ENCODE peak calls at places on chromosomes 11 and 22, in nine cellular contexts. One of them, this sample, is unnamed.

GRCh38 chr11:119744577-119744976 is 15.6 kb upstream of the NECTIN1 start:
- DNase-seq in A549: no peak
- DNase-seq in nephron progenitor cell: no peak
- DNase-seq in esophagus squamous epithelium: no peak
- DNase-seq in thoracic aorta: no peak
- DNase-seq in IMR-90: no peak
- DNase-seq in CD14-positive monocyte: peak
- DNase-seq in epithelial cell of esophagus: no peak
- DNase-seq in HFFc6: no peak
- DNase-seq in this sample: no peak

GRCh38 chr22:25081409-25081824 is 118.2 kb upstream of the CRYBB3 start:
- DNase-seq in A549: peak
- DNase-seq in nephron progenitor cell: peak
- DNase-seq in esophagus squamous epithelium: no peak
- DNase-seq in thoracic aorta: no peak
- DNase-seq in IMR-90: peak
- DNase-seq in CD14-positive monocyte: no peak
- DNase-seq in epithelial cell of esophagus: peak
- DNase-seq in HFFc6: no peak
- DNase-seq in this sample: no peak

GRCh38 chr11:82747471-82747870 is 13.8 kb upstream of the FAM181B start:
- DNase-seq in A549: no peak
- DNase-seq in nephron progenitor cell: no peak
- DNase-seq in esophagus squamous epithelium: no peak
- DNase-seq in thoracic aorta: no peak
- DNase-seq in IMR-90: no peak
- DNase-seq in CD14-positive monocyte: no peak
- DNase-seq in epithelial cell of esophagus: peak
- DNase-seq in HFFc6: no peak
- DNase-seq in this sample: no peak

GRCh38 chr11:110878513-110878912 is 166.3 kb upstream of the ARHGAP20 start:
- DNase-seq in A549: no peak
- DNase-seq in nephron progenitor cell: no peak
- DNase-seq in esophagus squamous epithelium: no peak
- DNase-seq in thoracic aorta: no peak
- DNase-seq in IMR-90: peak
- DNase-seq in CD14-positive monocyte: no peak
- DNase-seq in epithelial cell of esophagus: no peak
- DNase-seq in HFFc6: no peak
- DNase-seq in this sample: no peak

GRCh38 chr11:57566035-57566504 is 1.4 kb downstream of the UBE2L6 start:
- DNase-seq in A549: no peak
- DNase-seq in nephron progenitor cell: no peak
- DNase-seq in esophagus squamous epithelium: no peak
- DNase-seq in thoracic aorta: no peak
- DNase-seq in IMR-90: peak
- DNase-seq in CD14-positive monocyte: no peak
- DNase-seq in epithelial cell of esophagus: peak
- DNase-seq in HFFc6: peak
- DNase-seq in this sample: peak

GRCh38 chr11:123562166-123562565 is 92.3 kb downstream of the SCN3B start:
- DNase-seq in A549: no peak
- DNase-seq in nephron progenitor cell: no peak
- DNase-seq in esophagus squamous epithelium: no peak
- DNase-seq in thoracic aorta: no peak
- DNase-seq in IMR-90: no peak
- DNase-seq in CD14-positive monocyte: no peak
- DNase-seq in epithelial cell of esophagus: no peak
- DNase-seq in HFFc6: no peak
- DNase-seq in this sample: no peak

GRCh38 chr11:858993-859339 is 16.3 kb downstream of the TSPAN4 start:
- DNase-seq in A549: no peak
- DNase-seq in nephron progenitor cell: no peak
- DNase-seq in esophagus squamous epithelium: no peak
- DNase-seq in thoracic aorta: no peak
- DNase-seq in IMR-90: no peak
- DNase-seq in CD14-positive monocyte: no peak
- DNase-seq in epithelial cell of esophagus: no peak
- DNase-seq in HFFc6: no peak
- DNase-seq in this sample: no peak

GRCh38 chr22:26409705-26410376 is 19.2 kb upstream of the ASPHD2 start:
- DNase-seq in A549: no peak
- DNase-seq in nephron progenitor cell: no peak
- DNase-seq in esophagus squamous epithelium: no peak
- DNase-seq in thoracic aorta: no peak
- DNase-seq in IMR-90: no peak
- DNase-seq in CD14-positive monocyte: no peak
- DNase-seq in epithelial cell of esophagus: no peak
- DNase-seq in HFFc6: no peak
- DNase-seq in this sample: no peak

GRCh38 chr11:134984421-134984820 is 572.4 kb upstream of the B3GAT1 start:
- DNase-seq in A549: no peak
- DNase-seq in nephron progenitor cell: no peak
- DNase-seq in esophagus squamous epithelium: no peak
- DNase-seq in thoracic aorta: no peak
- DNase-seq in IMR-90: no peak
- DNase-seq in CD14-positive monocyte: no peak
- DNase-seq in epithelial cell of esophagus: no peak
- DNase-seq in HFFc6: no peak
- DNase-seq in this sample: no peak

GRCh38 chr22:28791124-28791523 is 9.2 kb downstream of the XBP1 start:
- DNase-seq in A549: no peak
- DNase-seq in nephron progenitor cell: no peak
- DNase-seq in esophagus squamous epithelium: no peak
- DNase-seq in thoracic aorta: no peak
- DNase-seq in IMR-90: no peak
- DNase-seq in CD14-positive monocyte: no peak
- DNase-seq in epithelial cell of esophagus: no peak
- DNase-seq in HFFc6: no peak
- DNase-seq in this sample: no peak

GRCh38 chr11:689630-690029 is 5.4 kb downstream of the DEAF1 start:
- DNase-seq in A549: no peak
- DNase-seq in nephron progenitor cell: no peak
- DNase-seq in esophagus squamous epithelium: no peak
- DNase-seq in thoracic aorta: no peak
- DNase-seq in IMR-90: no peak
- DNase-seq in CD14-positive monocyte: no peak
- DNase-seq in epithelial cell of esophagus: peak
- DNase-seq in HFFc6: no peak
- DNase-seq in this sample: no peak

GRCh38 chr11:128713595-128713994 is 19.7 kb downstream of the FLI1 start:
- DNase-seq in A549: no peak
- DNase-seq in nephron progenitor cell: no peak
- DNase-seq in esophagus squamous epithelium: no peak
- DNase-seq in thoracic aorta: no peak
- DNase-seq in IMR-90: no peak
- DNase-seq in CD14-positive monocyte: no peak
- DNase-seq in epithelial cell of esophagus: peak
- DNase-seq in HFFc6: peak
- DNase-seq in this sample: no peak

GRCh38 chr11:10878408-10879214 is 20.8 kb upstream of the ZBED5 start:
- DNase-seq in A549: peak
- DNase-seq in nephron progenitor cell: no peak
- DNase-seq in esophagus squamous epithelium: no peak
- DNase-seq in thoracic aorta: no peak
- DNase-seq in IMR-90: peak
- DNase-seq in CD14-positive monocyte: peak
- DNase-seq in epithelial cell of esophagus: peak
- DNase-seq in HFFc6: peak
- DNase-seq in this sample: peak

GRCh38 chr11:61153593-61154090 is 7.6 kb downstream of the VPS37C start:
- DNase-seq in A549: no peak
- DNase-seq in nephron progenitor cell: no peak
- DNase-seq in esophagus squamous epithelium: no peak
- DNase-seq in thoracic aorta: no peak
- DNase-seq in IMR-90: no peak
- DNase-seq in CD14-positive monocyte: peak
- DNase-seq in epithelial cell of esophagus: no peak
- DNase-seq in HFFc6: peak
- DNase-seq in this sample: peak
- TF ChIP-seq CTCF in A549: no peak
- TF ChIP-seq CTCF in nephron progenitor cell: no peak
- TF ChIP-seq CTCF in esophagus squamous epithelium: no peak
- TF ChIP-seq CTCF in thoracic aorta: no peak
- TF ChIP-seq CTCF in IMR-90: no peak
- TF ChIP-seq CTCF in CD14-positive monocyte: no peak
- TF ChIP-seq CTCF in epithelial cell of esophagus: no peak
- TF ChIP-seq CTCF in HFFc6: no peak
- TF ChIP-seq CTCF in this sample: peak

GRCh38 chr11:101848262-101848661 is 66.5 kb upstream of the CEP126 start:
- DNase-seq in A549: peak
- DNase-seq in nephron progenitor cell: no peak
- DNase-seq in esophagus squamous epithelium: no peak
- DNase-seq in thoracic aorta: no peak
- DNase-seq in IMR-90: peak
- DNase-seq in CD14-positive monocyte: no peak
- DNase-seq in epithelial cell of esophagus: peak
- DNase-seq in HFFc6: no peak
- DNase-seq in this sample: peak
- TF ChIP-seq CTCF in A549: peak
- TF ChIP-seq CTCF in nephron progenitor cell: peak
- TF ChIP-seq CTCF in esophagus squamous epithelium: no peak
- TF ChIP-seq CTCF in thoracic aorta: peak
- TF ChIP-seq CTCF in IMR-90: peak
- TF ChIP-seq CTCF in CD14-positive monocyte: peak
- TF ChIP-seq CTCF in epithelial cell of esophagus: no peak
- TF ChIP-seq CTCF in HFFc6: peak
- TF ChIP-seq CTCF in this sample: peak

GRCh38 chr11:130002352-130002845 is at the start of gene PRDM10:
- DNase-seq in A549: peak
- DNase-seq in nephron progenitor cell: peak
- DNase-seq in esophagus squamous epithelium: peak
- DNase-seq in thoracic aorta: peak
- DNase-seq in IMR-90: peak
- DNase-seq in CD14-positive monocyte: peak
- DNase-seq in epithelial cell of esophagus: peak
- DNase-seq in HFFc6: peak
- DNase-seq in this sample: peak

GRCh38 chr11:130000552-130001176 is 2.0 kb downstream of the PRDM10 start:
- DNase-seq in A549: no peak
- DNase-seq in nephron progenitor cell: no peak
- DNase-seq in esophagus squamous epithelium: no peak
- DNase-seq in thoracic aorta: no peak
- DNase-seq in IMR-90: no peak
- DNase-seq in CD14-positive monocyte: no peak
- DNase-seq in epithelial cell of esophagus: no peak
- DNase-seq in HFFc6: no peak
- DNase-seq in this sample: no peak

GRCh38 chr11:130003717-130004001 is 1.0 kb upstream of the PRDM10 start:
- DNase-seq in A549: no peak
- DNase-seq in nephron progenitor cell: no peak
- DNase-seq in esophagus squamous epithelium: no peak
- DNase-seq in thoracic aorta: no peak
- DNase-seq in IMR-90: no peak
- DNase-seq in CD14-positive monocyte: no peak
- DNase-seq in epithelial cell of esophagus: no peak
- DNase-seq in HFFc6: no peak
- DNase-seq in this sample: no peak

GRCh38 chr11:130001491-130002351 is 914 bp downstream of the PRDM10 start:
- DNase-seq in A549: peak
- DNase-seq in nephron progenitor cell: peak
- DNase-seq in esophagus squamous epithelium: no peak
- DNase-seq in thoracic aorta: no peak
- DNase-seq in IMR-90: peak
- DNase-seq in CD14-positive monocyte: no peak
- DNase-seq in epithelial cell of esophagus: peak
- DNase-seq in HFFc6: peak
- DNase-seq in this sample: peak

GRCh38 chr11:130002846-130003716 is 446 bp upstream of the PRDM10 start:
- DNase-seq in A549: peak
- DNase-seq in nephron progenitor cell: peak
- DNase-seq in esophagus squamous epithelium: peak
- DNase-seq in thoracic aorta: peak
- DNase-seq in IMR-90: peak
- DNase-seq in CD14-positive monocyte: peak
- DNase-seq in epithelial cell of esophagus: peak
- DNase-seq in HFFc6: peak
- DNase-seq in this sample: peak
- TF ChIP-seq CTCF in A549: no peak
- TF ChIP-seq CTCF in nephron progenitor cell: no peak
- TF ChIP-seq CTCF in esophagus squamous epithelium: no peak
- TF ChIP-seq CTCF in thoracic aorta: no peak
- TF ChIP-seq CTCF in IMR-90: no peak
- TF ChIP-seq CTCF in CD14-positive monocyte: no peak
- TF ChIP-seq CTCF in epithelial cell of esophagus: no peak
- TF ChIP-seq CTCF in HFFc6: no peak
- TF ChIP-seq CTCF in this sample: no peak

GRCh38 chr11:116532066-116532465 is 240.7 kb downstream of the BUD13 start:
- DNase-seq in A549: no peak
- DNase-seq in nephron progenitor cell: no peak
- DNase-seq in esophagus squamous epithelium: no peak
- DNase-seq in thoracic aorta: no peak
- DNase-seq in IMR-90: no peak
- DNase-seq in CD14-positive monocyte: no peak
- DNase-seq in epithelial cell of esophagus: no peak
- DNase-seq in HFFc6: no peak
- DNase-seq in this sample: no peak

GRCh38 chr11:116535120-116535519 is 237.7 kb downstream of the BUD13 start:
- DNase-seq in A549: no peak
- DNase-seq in nephron progenitor cell: no peak
- DNase-seq in esophagus squamous epithelium: no peak
- DNase-seq in thoracic aorta: no peak
- DNase-seq in IMR-90: no peak
- DNase-seq in CD14-positive monocyte: no peak
- DNase-seq in epithelial cell of esophagus: no peak
- DNase-seq in HFFc6: no peak
- DNase-seq in this sample: no peak

GRCh38 chr11:116530705-116531104 is 242.1 kb downstream of the BUD13 start:
- DNase-seq in A549: no peak
- DNase-seq in nephron progenitor cell: no peak
- DNase-seq in esophagus squamous epithelium: no peak
- DNase-seq in thoracic aorta: no peak
- DNase-seq in IMR-90: no peak
- DNase-seq in CD14-positive monocyte: no peak
- DNase-seq in epithelial cell of esophagus: no peak
- DNase-seq in HFFc6: no peak
- DNase-seq in this sample: no peak

GRCh38 chr11:116534270-116534975 is 238.4 kb downstream of the BUD13 start:
- DNase-seq in A549: no peak
- DNase-seq in nephron progenitor cell: no peak
- DNase-seq in esophagus squamous epithelium: no peak
- DNase-seq in thoracic aorta: no peak
- DNase-seq in IMR-90: no peak
- DNase-seq in CD14-positive monocyte: no peak
- DNase-seq in epithelial cell of esophagus: no peak
- DNase-seq in HFFc6: no peak
- DNase-seq in this sample: no peak

DNA sequence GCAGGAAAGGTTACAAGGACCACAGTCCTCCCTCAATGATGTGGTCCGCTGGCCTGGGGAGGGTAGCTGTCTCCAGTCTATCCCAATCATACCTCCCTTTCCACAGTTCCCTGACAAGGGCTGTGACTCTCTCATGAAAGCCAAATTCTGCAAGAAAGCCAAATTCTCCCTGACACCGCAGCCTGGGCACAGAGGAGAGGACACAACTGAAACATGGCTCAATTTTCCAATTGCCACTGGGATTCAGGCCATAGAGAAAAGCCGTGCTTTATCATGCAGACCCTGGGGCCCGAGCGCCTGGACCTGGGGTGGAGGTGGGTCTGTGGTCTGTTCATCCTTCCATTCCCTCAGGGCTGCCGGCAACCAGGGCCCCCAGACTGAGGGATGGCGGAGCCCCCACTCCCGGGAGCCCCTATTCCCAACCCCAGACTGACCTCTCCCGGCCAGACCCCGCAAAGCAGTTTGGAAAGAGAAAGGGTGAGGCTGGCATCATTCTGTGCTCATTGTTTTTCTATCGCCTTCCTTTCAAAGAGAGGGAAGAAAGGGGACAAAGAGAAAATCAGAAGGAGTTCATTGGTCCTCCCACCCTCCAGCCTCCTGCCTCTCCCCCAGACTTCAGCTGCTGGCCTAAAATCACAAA is 239.5 kb downstream of the BUD13 start:
- DNase-seq in A549: no peak
- DNase-seq in nephron progenitor cell: peak
- DNase-seq in esophagus squamous epithelium: no peak
- DNase-seq in thoracic aorta: no peak
- DNase-seq in IMR-90: no peak
- DNase-seq in CD14-positive monocyte: no peak
- DNase-seq in epithelial cell of esophagus: no peak
- DNase-seq in HFFc6: no peak
- DNase-seq in this sample: no peak
- TF ChIP-seq CTCF in A549: no peak
- TF ChIP-seq CTCF in nephron progenitor cell: peak
- TF ChIP-seq CTCF in esophagus squamous epithelium: no peak
- TF ChIP-seq CTCF in thoracic aorta: no peak
- TF ChIP-seq CTCF in IMR-90: no peak
- TF ChIP-seq CTCF in CD14-positive monocyte: no peak
- TF ChIP-seq CTCF in epithelial cell of esophagus: no peak
- TF ChIP-seq CTCF in HFFc6: no peak
- TF ChIP-seq CTCF in this sample: no peak